ENCODE peak calls at places on chromosomes 4 and X, in five cellular contexts. N is K562, Z is HepG2, R is HCT116, L is H1. O is an unnamed sample.

GRCh38 chrX:19840899-19841648 is 46.3 kb downstream of the SH3KBP1 start:
- DNase-seq in N (no peak), Z (peak), R (no peak), L (no peak), O (peak)

GRCh38 chr4:41203169-41203568 is 11.2 kb downstream of the APBB2 start:
- DNase-seq in N (no peak), Z (no peak), R (no peak), L (no peak), O (no peak)

GRCh38 chr4:173517781-173518371 is 12.2 kb downstream of the HAND2 start:
- DNase-seq in N (no peak), Z (no peak), R (no peak), L (peak), O (no peak)

GRCh38 chr4:57193996-57194675 is 84.0 kb upstream of the IGFBP7 start:
- DNase-seq in N (no peak), Z (no peak), R (no peak), L (peak), O (no peak)

GRCh38 chr4:140931904-140932303 is 175.7 kb upstream of the TBC1D9 start:
- DNase-seq in N (no peak), Z (no peak), R (no peak), L (no peak), O (no peak)

GRCh38 chr4:74433043-74433442 is 11.9 kb upstream of the AREG start:
- DNase-seq in N (no peak), Z (no peak), R (no peak), L (no peak), O (no peak)

GRCh38 chr4:40976343-40976742 is 226.6 kb downstream of the NSUN7 start:
- DNase-seq in N (peak), Z (peak), R (peak), L (no peak), O (no peak)

GRCh38 chr4:155966661-155967060 is 13.0 kb upstream of the CTSO start:
- DNase-seq in N (no peak), Z (no peak), R (no peak), L (no peak), O (no peak)

GRCh38 chr4:54189140-54189539 is 40.0 kb upstream of the PDGFRA start:
- DNase-seq in N (no peak), Z (no peak), R (no peak), L (no peak), O (no peak)

GRCh38 chr4:7194251-7195137 is 2.2 kb downstream of the SORCS2 start:
- DNase-seq in N (no peak), Z (no peak), R (no peak), L (no peak), O (no peak)

GRCh38 chrX:141278306-141278705 is 36.0 kb upstream of the SPANXC start:
- DNase-seq in N (peak), Z (peak), R (no peak), L (peak), O (peak)

GRCh38 chrX:136468391-136469103 is 19.2 kb upstream of the BRS3 start:
- DNase-seq in N (no peak), Z (no peak), R (no peak), L (no peak), O (no peak)

GRCh38 chrX:14356401-14356800 is 172.9 kb upstream of the GLRA2 start:
- DNase-seq in N (no peak), Z (no peak), R (no peak), L (no peak), O (no peak)

GRCh38 chr4:84492737-84493091 is 6.4 kb downstream of the NKX6-1 start:
- DNase-seq in N (no peak), Z (no peak), R (no peak), L (no peak), O (no peak)
- H3K4me3 ChIP-seq in N (no peak), Z (no peak), R (no peak), L (peak), O (peak)

DNA sequence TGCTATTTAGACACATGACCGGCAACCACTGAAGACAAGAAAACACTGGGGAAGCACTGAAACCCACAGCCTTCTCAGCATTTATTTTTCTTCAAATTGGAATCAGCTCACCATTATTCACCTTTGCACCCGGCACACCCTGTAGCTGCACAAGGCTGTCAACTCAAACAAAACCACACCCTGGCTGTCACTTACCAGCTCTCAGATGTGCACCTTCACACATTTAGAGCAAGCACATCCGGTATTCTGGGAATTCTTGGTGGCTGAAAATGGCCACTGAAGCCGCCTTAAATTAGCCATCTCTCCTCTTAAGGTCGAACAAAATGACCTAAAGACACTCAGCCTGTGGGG is 5.9 kb downstream of the ZFYVE28 start:
- DNase-seq in N (peak), Z (no peak), R (no peak), L (no peak), O (no peak)
- TF ChIP-seq ZNF274 in N (no peak), Z (no peak), R (no peak), L (no peak), O (no peak)

DNA sequence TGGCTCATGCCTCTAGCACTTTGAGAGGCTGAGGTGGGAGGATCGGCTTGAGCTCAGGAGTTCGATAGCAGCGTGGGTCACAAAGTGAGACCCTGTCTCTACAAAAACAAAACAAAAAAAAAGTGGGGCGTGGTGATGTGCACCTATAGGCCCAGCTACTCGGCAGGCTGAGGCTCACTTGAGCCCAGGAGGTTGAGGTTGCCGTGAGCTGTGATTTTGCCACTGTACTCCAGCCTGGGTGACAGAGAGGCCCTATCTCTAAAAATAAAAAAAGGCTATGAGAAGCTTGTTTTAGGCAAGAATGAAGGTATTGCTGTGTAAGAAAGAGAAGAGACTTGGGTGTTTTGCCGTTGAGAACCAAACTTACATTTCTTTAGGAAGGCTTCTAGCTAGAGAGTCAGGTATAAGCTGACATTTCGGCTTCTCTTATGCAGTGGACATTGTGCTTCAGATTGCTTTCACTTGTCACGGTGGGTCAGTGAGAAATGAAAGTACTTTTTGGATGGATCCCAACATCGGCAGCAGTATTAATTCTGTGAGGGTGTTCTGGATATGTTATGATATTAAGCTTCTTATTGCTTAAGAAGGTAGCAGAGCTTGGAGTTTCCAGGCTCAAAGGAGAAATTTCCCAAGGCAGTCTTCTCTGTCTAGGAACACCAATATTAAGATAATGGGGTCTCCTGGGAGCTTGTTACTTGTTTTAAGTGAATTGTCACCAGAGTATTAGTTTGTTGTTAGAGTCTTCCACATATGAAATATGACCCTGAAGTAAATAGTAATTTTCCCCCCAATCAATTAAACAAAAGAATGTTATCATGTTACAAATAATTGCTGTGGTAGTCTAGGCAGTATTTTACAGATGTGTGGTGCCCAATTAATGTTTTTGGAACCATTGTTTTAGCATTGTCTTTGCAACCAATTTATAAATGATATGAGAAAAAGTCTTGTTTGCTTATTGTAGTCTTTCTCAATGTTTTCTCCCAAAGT is 17.6 kb downstream of the TMEM131L start:
- DNase-seq in N (no peak), Z (no peak), R (no peak), L (no peak), O (no peak)
- H3K4me3 ChIP-seq in N (no peak), Z (no peak), R (no peak), L (no peak), O (no peak)

GRCh38 chrX:17833954-17834353 is 27.1 kb downstream of the RAI2 start:
- DNase-seq in N (no peak), Z (no peak), R (no peak), L (no peak), O (no peak)
- TF ChIP-seq ZNF274 in N (no peak), Z (no peak), R (no peak), L (no peak), O (no peak)

GRCh38 chr4:142844782-142845181 is 1.3 kb downstream of the INPP4B start:
- DNase-seq in N (no peak), Z (no peak), R (no peak), L (no peak), O (no peak)
- H3K4me3 ChIP-seq in N (no peak), Z (no peak), R (peak), L (no peak), O (no peak)

GRCh38 chr4:177699365-177700213 is 257.4 kb upstream of the AGA start:
- DNase-seq in N (no peak), Z (no peak), R (no peak), L (no peak), O (no peak)
- TF ChIP-seq ZNF274 in N (no peak), Z (no peak), R (no peak), L (no peak), O (no peak)

GRCh38 chrX:148500428-148501120 is at the start of gene AFF2:
- DNase-seq in N (no peak), Z (no peak), R (no peak), L (peak), O (no peak)

GRCh38 chrX:148498067-148498466 is 2.4 kb upstream of the AFF2 start:
- DNase-seq in N (no peak), Z (no peak), R (no peak), L (no peak), O (no peak)

GRCh38 chrX:148504412-148504950 is 4.1 kb downstream of the AFF2 start:
- DNase-seq in N (no peak), Z (peak), R (no peak), L (no peak), O (no peak)

GRCh38 chrX:148501121-148502066 is 977 bp downstream of the AFF2 start:
- DNase-seq in N (no peak), Z (no peak), R (no peak), L (peak), O (no peak)

GRCh38 chrX:148499638-148500427 is 584 bp upstream of the AFF2 start:
- DNase-seq in N (no peak), Z (no peak), R (no peak), L (no peak), O (no peak)
- H3K4me3 ChIP-seq in N (no peak), Z (no peak), R (no peak), L (peak), O (no peak)